ENCODE peak calls at places on chromosomes 13 and 19, in four cellular contexts. One of them, this sample, is unnamed.

GRCh38 chr13:79519252-79519651 is 38.3 kb downstream of the NDFIP2 start:
- DNase-seq in NCI-H460: no peak
- DNase-seq in IMR-90: peak
- DNase-seq in GM03348: peak
- DNase-seq in this sample: no peak

GRCh38 chr19:8615813-8616596 is 5.5 kb upstream of the ADAMTS10 start:
- DNase-seq in NCI-H460: peak
- DNase-seq in IMR-90: peak
- DNase-seq in GM03348: peak
- DNase-seq in this sample: peak

GRCh38 chr13:20738616-20739015 is 35.1 kb downstream of the IL17D start:
- DNase-seq in NCI-H460: no peak
- DNase-seq in IMR-90: no peak
- DNase-seq in GM03348: no peak
- DNase-seq in this sample: no peak

GRCh38 chr13:21225082-21225481 is 48.6 kb downstream of the MRPL57 start:
- DNase-seq in NCI-H460: no peak
- DNase-seq in IMR-90: no peak
- DNase-seq in GM03348: no peak
- DNase-seq in this sample: no peak

GRCh38 chr13:52319876-52320275 is 86.1 kb downstream of the THSD1 start:
- DNase-seq in NCI-H460: no peak
- DNase-seq in IMR-90: peak
- DNase-seq in GM03348: no peak
- DNase-seq in this sample: no peak

GRCh38 chr13:67515895-67516294 is 285.8 kb upstream of the PCDH9 start:
- DNase-seq in NCI-H460: no peak
- DNase-seq in IMR-90: peak
- DNase-seq in GM03348: peak
- DNase-seq in this sample: peak

GRCh38 chr19:4669723-4670480 is at the start of gene MYDGF:
- DNase-seq in NCI-H460: peak
- DNase-seq in IMR-90: peak
- DNase-seq in GM03348: peak
- DNase-seq in this sample: peak

GRCh38 chr13:75792526-75793187 is 156.5 kb downstream of the LMO7 start:
- DNase-seq in NCI-H460: no peak
- DNase-seq in IMR-90: peak
- DNase-seq in GM03348: no peak
- DNase-seq in this sample: no peak

GRCh38 chr13:51330741-51331140 is 8.8 kb upstream of the SERPINE3 start:
- DNase-seq in NCI-H460: no peak
- DNase-seq in IMR-90: no peak
- DNase-seq in GM03348: peak
- DNase-seq in this sample: no peak

GRCh38 chr19:13986348-13986904 is 19.7 kb downstream of the RFX1 start:
- DNase-seq in NCI-H460: no peak
- DNase-seq in IMR-90: peak
- DNase-seq in GM03348: peak
- DNase-seq in this sample: peak

GRCh38 chr19:1668339-1669123 is 16.1 kb upstream of the TCF3 start:
- DNase-seq in NCI-H460: no peak
- DNase-seq in IMR-90: no peak
- DNase-seq in GM03348: no peak
- DNase-seq in this sample: no peak

GRCh38 chr13:33340631-33341030 is 55.1 kb upstream of the STARD13 start:
- DNase-seq in NCI-H460: no peak
- DNase-seq in IMR-90: peak
- DNase-seq in GM03348: peak
- DNase-seq in this sample: no peak

GRCh38 chr13:66996503-66996902 is 233.6 kb downstream of the PCDH9 start:
- DNase-seq in NCI-H460: no peak
- DNase-seq in IMR-90: peak
- DNase-seq in GM03348: no peak
- DNase-seq in this sample: no peak

GRCh38 chr19:38726761-38727301 is 17.4 kb downstream of the CAPN12 start:
- DNase-seq in NCI-H460: no peak
- DNase-seq in IMR-90: no peak
- DNase-seq in GM03348: no peak
- DNase-seq in this sample: no peak

GRCh38 chr13:31945202-31945978 is 86.2 kb upstream of the FRY start:
- DNase-seq in NCI-H460: peak
- DNase-seq in IMR-90: peak
- DNase-seq in GM03348: peak
- DNase-seq in this sample: peak

GRCh38 chr13:79482271-79482970 is 1.5 kb downstream of the NDFIP2 start:
- DNase-seq in NCI-H460: no peak
- DNase-seq in IMR-90: peak
- DNase-seq in GM03348: peak
- DNase-seq in this sample: no peak

GRCh38 chr13:20230913-20231838 is 943 bp downstream of the GJB6 start:
- DNase-seq in NCI-H460: no peak
- DNase-seq in IMR-90: no peak
- DNase-seq in GM03348: no peak
- DNase-seq in this sample: no peak

GRCh38 chr19:58543826-58544590 is at the start of gene TRIM28:
- DNase-seq in NCI-H460: peak
- DNase-seq in IMR-90: peak
- DNase-seq in GM03348: peak
- DNase-seq in this sample: peak

GRCh38 chr13:62337109-62337880 is 921.6 kb upstream of the PCDH20 start:
- DNase-seq in NCI-H460: no peak
- DNase-seq in IMR-90: no peak
- DNase-seq in GM03348: no peak
- DNase-seq in this sample: no peak

This sample was measured in HTR-8/SVneo.